ENCODE peak calls at places on chromosomes 4 and X, in ten cellular contexts. One of them, this sample, is unnamed.

GRCh38 chr4:57158221-57158620 is 48.0 kb upstream of the IGFBP7 start:
- DNase-seq in AG09319: no peak
- DNase-seq in HFFc6: no peak
- DNase-seq in transverse colon: no peak
- DNase-seq in WTC11: no peak
- DNase-seq in OCI-LY7: no peak
- DNase-seq in BJ: no peak
- DNase-seq in Peyer's patch: no peak
- DNase-seq in ovary: no peak
- DNase-seq in fibroblast of lung: peak; percentile 12
- DNase-seq in this sample: no peak

GRCh38 chrX:37959212-37960021 is 46.9 kb upstream of the SYTL5 start:
- DNase-seq in Peyer's patch: no peak
- DNase-seq in transverse colon: no peak
- DNase-seq in BJ: no peak
- DNase-seq in OCI-LY7: no peak
- DNase-seq in fibroblast of lung: no peak
- DNase-seq in ovary: no peak
- DNase-seq in HFFc6: no peak
- DNase-seq in WTC11: no peak
- DNase-seq in AG09319: no peak
- DNase-seq in this sample: no peak

GRCh38 chrX:43973249-43973672 is at the start of gene NDP:
- DNase-seq in HFFc6: no peak
- DNase-seq in OCI-LY7: no peak
- DNase-seq in Peyer's patch: no peak
- DNase-seq in fibroblast of lung: peak; percentile 28
- DNase-seq in BJ: no peak
- DNase-seq in WTC11: peak; percentile 16
- DNase-seq in transverse colon: no peak
- DNase-seq in AG09319: no peak
- DNase-seq in ovary: peak; percentile 53
- DNase-seq in this sample: no peak

GRCh38 chr4:105631818-105632400 is 76.6 kb downstream of the INTS12 start:
- DNase-seq in HFFc6: no peak
- DNase-seq in transverse colon: no peak
- DNase-seq in AG09319: no peak
- DNase-seq in ovary: no peak
- DNase-seq in fibroblast of lung: no peak
- DNase-seq in BJ: no peak
- DNase-seq in WTC11: no peak
- DNase-seq in Peyer's patch: no peak
- DNase-seq in OCI-LY7: no peak
- DNase-seq in this sample: no peak

GRCh38 chr4:153731239-153731638 is 28.6 kb downstream of the RNF175 start:
- DNase-seq in Peyer's patch: no peak
- DNase-seq in WTC11: no peak
- DNase-seq in HFFc6: peak; percentile 65
- DNase-seq in OCI-LY7: no peak
- DNase-seq in ovary: no peak
- DNase-seq in fibroblast of lung: peak; percentile 88
- DNase-seq in transverse colon: no peak
- DNase-seq in AG09319: peak; percentile 59
- DNase-seq in BJ: peak; percentile 64
- DNase-seq in this sample: no peak

GRCh38 chrX:133235830-133236229 is 17.7 kb upstream of the TFDP3 start:
- DNase-seq in transverse colon: no peak
- DNase-seq in ovary: no peak
- DNase-seq in WTC11: no peak
- DNase-seq in HFFc6: no peak
- DNase-seq in fibroblast of lung: no peak
- DNase-seq in OCI-LY7: no peak
- DNase-seq in Peyer's patch: no peak
- DNase-seq in AG09319: no peak
- DNase-seq in BJ: no peak
- DNase-seq in this sample: no peak

GRCh38 chr4:99300934-99301333 is 10.1 kb upstream of the ADH1A start:
- DNase-seq in HFFc6: peak; percentile 59
- DNase-seq in WTC11: no peak
- DNase-seq in BJ: peak; percentile 90
- DNase-seq in transverse colon: peak; percentile 76
- DNase-seq in Peyer's patch: no peak
- DNase-seq in AG09319: peak; percentile 98
- DNase-seq in ovary: peak; percentile 87
- DNase-seq in OCI-LY7: no peak
- DNase-seq in fibroblast of lung: peak; percentile 100
- DNase-seq in this sample: no peak

GRCh38 chr4:97139796-97140195 is 1003.5 kb downstream of the STPG2 start:
- DNase-seq in ovary: no peak
- DNase-seq in WTC11: no peak
- DNase-seq in OCI-LY7: no peak
- DNase-seq in AG09319: no peak
- DNase-seq in transverse colon: no peak
- DNase-seq in HFFc6: no peak
- DNase-seq in BJ: no peak
- DNase-seq in fibroblast of lung: no peak
- DNase-seq in Peyer's patch: no peak
- DNase-seq in this sample: no peak

GRCh38 chr4:106201373-106201772 is 114.6 kb downstream of the TBCK start:
- DNase-seq in WTC11: no peak
- DNase-seq in transverse colon: no peak
- DNase-seq in ovary: no peak
- DNase-seq in BJ: no peak
- DNase-seq in Peyer's patch: no peak
- DNase-seq in OCI-LY7: peak; percentile 14
- DNase-seq in AG09319: peak; percentile 1
- DNase-seq in fibroblast of lung: peak; percentile 53
- DNase-seq in HFFc6: peak; percentile 21
- DNase-seq in this sample: no peak

GRCh38 chr4:56786955-56787354 is 34.5 kb downstream of the SPINK2 start:
- DNase-seq in HFFc6: peak; percentile 43
- DNase-seq in Peyer's patch: peak; percentile 71
- DNase-seq in OCI-LY7: no peak
- DNase-seq in ovary: peak; percentile 76
- DNase-seq in BJ: no peak
- DNase-seq in fibroblast of lung: peak; percentile 90
- DNase-seq in transverse colon: peak; percentile 62
- DNase-seq in WTC11: no peak
- DNase-seq in AG09319: no peak
- DNase-seq in this sample: no peak

GRCh38 chr4:24279492-24279891 is 304.9 kb downstream of the DHX15 start:
- DNase-seq in fibroblast of lung: no peak
- DNase-seq in transverse colon: no peak
- DNase-seq in WTC11: no peak
- DNase-seq in AG09319: no peak
- DNase-seq in BJ: no peak
- DNase-seq in ovary: no peak
- DNase-seq in HFFc6: no peak
- DNase-seq in Peyer's patch: no peak
- DNase-seq in OCI-LY7: no peak
- DNase-seq in this sample: no peak

GRCh38 chrX:132837126-132837525 is 121.3 kb downstream of the HS6ST2 start:
- DNase-seq in AG09319: no peak
- DNase-seq in HFFc6: no peak
- DNase-seq in WTC11: no peak
- DNase-seq in OCI-LY7: no peak
- DNase-seq in Peyer's patch: no peak
- DNase-seq in fibroblast of lung: peak; percentile 88
- DNase-seq in transverse colon: no peak
- DNase-seq in BJ: no peak
- DNase-seq in ovary: no peak
- DNase-seq in this sample: no peak

GRCh38 chr4:96247096-96247495 is 407.2 kb downstream of the PDHA2 start:
- DNase-seq in WTC11: no peak
- DNase-seq in BJ: no peak
- DNase-seq in OCI-LY7: no peak
- DNase-seq in ovary: no peak
- DNase-seq in AG09319: no peak
- DNase-seq in HFFc6: no peak
- DNase-seq in transverse colon: no peak
- DNase-seq in fibroblast of lung: no peak
- DNase-seq in Peyer's patch: no peak
- DNase-seq in this sample: no peak

GRCh38 chrX:72573158-72573511 is 492 bp upstream of the HDAC8 start:
- DNase-seq in ovary: no peak
- DNase-seq in BJ: no peak
- DNase-seq in OCI-LY7: no peak
- DNase-seq in HFFc6: no peak
- DNase-seq in AG09319: no peak
- DNase-seq in transverse colon: no peak
- DNase-seq in Peyer's patch: no peak
- DNase-seq in WTC11: no peak
- DNase-seq in fibroblast of lung: no peak
- DNase-seq in this sample: no peak
- TF ChIP-seq CTCF in ovary: no peak
- TF ChIP-seq CTCF in BJ: no peak
- TF ChIP-seq CTCF in OCI-LY7: peak; percentile 36
- TF ChIP-seq CTCF in HFFc6: peak; percentile 37
- TF ChIP-seq CTCF in AG09319: no peak
- TF ChIP-seq CTCF in transverse colon: no peak
- TF ChIP-seq CTCF in Peyer's patch: no peak
- TF ChIP-seq CTCF in WTC11: no peak
- TF ChIP-seq CTCF in fibroblast of lung: no peak
- TF ChIP-seq CTCF in this sample: no peak

GRCh38 chrX:137352101-137352660 is 213.7 kb upstream of the ZIC3 start:
- DNase-seq in WTC11: peak; percentile 10
- DNase-seq in Peyer's patch: no peak
- DNase-seq in OCI-LY7: peak; percentile 1
- DNase-seq in ovary: no peak
- DNase-seq in AG09319: no peak
- DNase-seq in transverse colon: no peak
- DNase-seq in fibroblast of lung: no peak
- DNase-seq in HFFc6: no peak
- DNase-seq in BJ: no peak
- DNase-seq in this sample: no peak
- TF ChIP-seq CTCF in WTC11: no peak
- TF ChIP-seq CTCF in Peyer's patch: no peak
- TF ChIP-seq CTCF in OCI-LY7: peak; percentile 49
- TF ChIP-seq CTCF in ovary: no peak
- TF ChIP-seq CTCF in AG09319: no peak
- TF ChIP-seq CTCF in transverse colon: no peak
- TF ChIP-seq CTCF in fibroblast of lung: no peak
- TF ChIP-seq CTCF in HFFc6: no peak
- TF ChIP-seq CTCF in BJ: no peak
- TF ChIP-seq CTCF in this sample: no peak

GRCh38 chrX:70426286-70427278 is 3.5 kb downstream of the GDPD2 start:
- DNase-seq in WTC11: no peak
- DNase-seq in OCI-LY7: no peak
- DNase-seq in HFFc6: no peak
- DNase-seq in AG09319: no peak
- DNase-seq in transverse colon: no peak
- DNase-seq in fibroblast of lung: no peak
- DNase-seq in Peyer's patch: no peak
- DNase-seq in ovary: no peak
- DNase-seq in BJ: no peak
- DNase-seq in this sample: no peak

GRCh38 chrX:70423937-70424336 is 823 bp downstream of the GDPD2 start:
- DNase-seq in WTC11: no peak
- DNase-seq in Peyer's patch: no peak
- DNase-seq in BJ: no peak
- DNase-seq in transverse colon: no peak
- DNase-seq in AG09319: no peak
- DNase-seq in HFFc6: no peak
- DNase-seq in fibroblast of lung: no peak
- DNase-seq in OCI-LY7: no peak
- DNase-seq in ovary: no peak
- DNase-seq in this sample: no peak

GRCh38 chrX:70421618-70422017 is 1.5 kb upstream of the GDPD2 start:
- DNase-seq in fibroblast of lung: no peak
- DNase-seq in ovary: no peak
- DNase-seq in OCI-LY7: no peak
- DNase-seq in BJ: no peak
- DNase-seq in AG09319: no peak
- DNase-seq in WTC11: peak; percentile 33
- DNase-seq in Peyer's patch: no peak
- DNase-seq in transverse colon: no peak
- DNase-seq in HFFc6: no peak
- DNase-seq in this sample: no peak

GRCh38 chrX:70424801-70425200 is 1.7 kb downstream of the GDPD2 start:
- DNase-seq in HFFc6: no peak
- DNase-seq in fibroblast of lung: no peak
- DNase-seq in OCI-LY7: no peak
- DNase-seq in WTC11: no peak
- DNase-seq in ovary: no peak
- DNase-seq in BJ: no peak
- DNase-seq in Peyer's patch: no peak
- DNase-seq in transverse colon: no peak
- DNase-seq in AG09319: no peak
- DNase-seq in this sample: no peak

DNA sequence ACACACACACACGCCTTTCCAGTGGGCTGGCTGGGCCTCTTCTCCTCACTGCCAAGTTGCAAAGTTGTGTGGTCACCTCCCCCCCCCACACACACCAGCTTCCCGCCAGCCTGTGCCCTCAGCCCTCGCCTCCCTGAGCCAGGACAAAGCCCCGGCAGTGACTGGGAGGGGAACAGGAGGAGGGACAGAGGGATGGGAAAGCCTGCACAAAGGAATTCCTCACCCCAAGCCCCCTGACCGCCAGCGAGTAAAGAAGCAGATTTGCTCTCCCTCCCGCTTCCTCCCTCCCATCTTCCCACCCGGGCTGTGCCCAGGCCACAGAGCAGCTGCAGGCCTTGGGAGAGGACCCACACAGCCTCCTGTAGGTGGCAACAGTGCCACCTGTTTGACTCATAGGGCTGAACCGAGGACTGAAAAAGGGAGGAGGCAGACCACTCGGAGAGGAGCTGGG is at the start of gene GDPD2:
- DNase-seq in transverse colon: peak; percentile 38
- DNase-seq in AG09319: no peak
- DNase-seq in BJ: no peak
- DNase-seq in ovary: no peak
- DNase-seq in Peyer's patch: peak; percentile 63
- DNase-seq in HFFc6: no peak
- DNase-seq in fibroblast of lung: peak; percentile 12
- DNase-seq in WTC11: peak; percentile 64
- DNase-seq in OCI-LY7: no peak
- DNase-seq in this sample: no peak
- TF ChIP-seq CTCF in transverse colon: peak; percentile 31
- TF ChIP-seq CTCF in AG09319: no peak
- TF ChIP-seq CTCF in BJ: no peak
- TF ChIP-seq CTCF in ovary: no peak
- TF ChIP-seq CTCF in Peyer's patch: peak; percentile 61
- TF ChIP-seq CTCF in HFFc6: no peak
- TF ChIP-seq CTCF in fibroblast of lung: no peak
- TF ChIP-seq CTCF in WTC11: no peak
- TF ChIP-seq CTCF in OCI-LY7: no peak
- TF ChIP-seq CTCF in this sample: no peak

DNA sequence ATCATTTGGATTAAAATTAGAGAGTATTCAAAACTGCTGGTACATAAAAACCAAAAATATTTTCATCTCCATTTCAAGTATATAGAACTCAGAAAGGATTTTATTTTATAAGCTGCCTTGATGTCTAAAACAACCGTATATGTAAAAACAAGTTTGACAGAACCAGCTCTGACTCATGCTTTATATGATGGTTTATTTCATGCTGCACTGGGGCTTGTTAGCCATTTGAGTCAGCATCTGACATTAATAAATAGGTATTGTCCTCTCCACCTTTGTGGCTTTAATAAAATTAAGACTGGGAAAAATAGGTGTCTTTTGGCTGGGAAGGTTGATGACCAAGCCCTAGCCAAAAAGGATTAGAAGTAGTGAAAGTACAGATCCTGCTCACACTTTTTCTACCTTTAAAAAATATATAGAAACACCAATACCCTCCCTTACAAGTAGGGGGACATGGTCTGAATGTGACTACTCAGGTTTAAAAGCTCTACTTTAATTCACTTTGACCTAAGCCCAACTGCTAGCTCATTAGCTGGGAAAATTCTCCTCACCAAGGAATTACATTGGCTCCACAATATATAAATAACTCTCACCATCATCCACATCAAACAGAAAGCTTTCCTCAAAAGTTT is 228.1 kb downstream of the ADAMTS3 start:
- DNase-seq in AG09319: no peak
- DNase-seq in HFFc6: no peak
- DNase-seq in WTC11: no peak
- DNase-seq in fibroblast of lung: peak; percentile 9
- DNase-seq in transverse colon: no peak
- DNase-seq in ovary: no peak
- DNase-seq in Peyer's patch: no peak
- DNase-seq in BJ: no peak
- DNase-seq in OCI-LY7: no peak
- DNase-seq in this sample: no peak
- TF ChIP-seq CTCF in AG09319: no peak
- TF ChIP-seq CTCF in HFFc6: peak; percentile 9
- TF ChIP-seq CTCF in WTC11: peak; percentile 12
- TF ChIP-seq CTCF in fibroblast of lung: no peak
- TF ChIP-seq CTCF in transverse colon: no peak
- TF ChIP-seq CTCF in ovary: no peak
- TF ChIP-seq CTCF in Peyer's patch: no peak
- TF ChIP-seq CTCF in BJ: no peak
- TF ChIP-seq CTCF in OCI-LY7: no peak
- TF ChIP-seq CTCF in this sample: no peak